ENCODE peak calls at places on chromosome 4, in nine cellular contexts. T, O, A, Y, J, I, N, V and Z are unnamed samples.

GRCh38 chr4:17511041-17511949 is 595 bp downstream of the QDPR start:
- DNase-seq in T (peak), O (peak), A (peak), Y (peak), J (peak), I (peak), N (peak), V (peak), Z (no peak)

GRCh38 chr4:166972071-166972470 is 262.2 kb downstream of the SPOCK3 start:
- DNase-seq in T (no peak), O (no peak), A (no peak), Y (no peak), J (no peak), I (no peak), N (no peak), V (no peak), Z (no peak)

GRCh38 chr4:89586864-89587263 is 250.1 kb downstream of the SNCA start:
- DNase-seq in T (no peak), O (no peak), A (no peak), Y (no peak), J (no peak), I (no peak), N (peak), V (peak), Z (no peak)

GRCh38 chr4:123848615-123849014 is 452.0 kb downstream of the SPRY1 start:
- DNase-seq in T (no peak), O (no peak), A (no peak), Y (no peak), J (no peak), I (no peak), N (no peak), V (no peak), Z (no peak)

GRCh38 chr4:66097271-66097670 is 427.0 kb upstream of the EPHA5 start:
- DNase-seq in T (no peak), O (no peak), A (no peak), Y (no peak), J (no peak), I (peak), N (no peak), V (no peak), Z (no peak)

GRCh38 chr4:89305028-89305427 is 2.6 kb downstream of the GPRIN3 start:
- DNase-seq in T (no peak), O (no peak), A (no peak), Y (no peak), J (no peak), I (no peak), N (no peak), V (no peak), Z (no peak)

GRCh38 chr4:38273369-38273768 is 313.2 kb downstream of the PTTG2 start:
- DNase-seq in T (no peak), O (no peak), A (no peak), Y (no peak), J (no peak), I (no peak), N (no peak), V (no peak), Z (no peak)

GRCh38 chr4:8682296-8682695 is 89.7 kb downstream of the CPZ start:
- DNase-seq in T (no peak), O (no peak), A (no peak), Y (no peak), J (no peak), I (no peak), N (no peak), V (no peak), Z (no peak)

GRCh38 chr4:117987464-117987863 is 46.8 kb upstream of the NDST3 start:
- DNase-seq in T (no peak), O (no peak), A (no peak), Y (no peak), J (no peak), I (no peak), N (no peak), V (no peak), Z (no peak)

GRCh38 chr4:118918388-118918787 is 29.7 kb downstream of the SYNPO2 start:
- DNase-seq in T (no peak), O (no peak), A (no peak), Y (no peak), J (no peak), I (no peak), N (peak), V (no peak), Z (no peak)

GRCh38 chr4:33850503-33850902 is 2393.8 kb downstream of the ARAP2 start:
- DNase-seq in T (no peak), O (no peak), A (no peak), Y (no peak), J (no peak), I (no peak), N (no peak), V (no peak), Z (no peak)

GRCh38 chr4:88613417-88613875 is 21.2 kb downstream of the HERC3 start:
- DNase-seq in T (no peak), O (peak), A (no peak), Y (no peak), J (no peak), I (no peak), N (no peak), V (no peak), Z (no peak)

GRCh38 chr4:136319789-136320470 is 1212.4 kb downstream of the PCDH18 start:
- DNase-seq in T (no peak), O (no peak), A (no peak), Y (no peak), J (no peak), I (peak), N (no peak), V (peak), Z (no peak)

GRCh38 chr4:150379454-150379853 is 202.5 kb upstream of the MAB21L2 start:
- DNase-seq in T (no peak), O (no peak), A (no peak), Y (no peak), J (no peak), I (no peak), N (peak), V (no peak), Z (no peak)

GRCh38 chr4:124948976-124949597 is 236.6 kb upstream of the ANKRD50 start:
- DNase-seq in T (no peak), O (no peak), A (no peak), Y (no peak), J (no peak), I (no peak), N (peak), V (no peak), Z (no peak)

DNA sequence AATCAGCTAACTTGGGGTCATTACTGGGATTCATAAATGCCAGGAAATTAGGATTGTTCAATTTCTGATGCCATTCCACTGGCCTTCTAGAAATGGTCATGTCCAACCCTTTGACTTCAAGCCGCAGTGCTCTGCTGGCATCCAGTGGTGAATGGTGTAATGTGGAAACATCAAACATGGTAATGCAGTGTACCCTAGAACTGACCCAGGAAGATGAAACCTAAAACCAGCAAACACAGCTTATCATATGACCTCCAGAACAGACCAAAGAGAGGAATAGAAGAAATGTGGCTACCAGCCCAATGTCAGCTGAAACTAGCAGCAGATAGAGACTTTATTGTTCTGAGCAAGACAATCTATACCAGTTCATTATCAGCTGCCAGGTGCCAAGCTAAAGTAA is 13.8 kb downstream of the CXCL13 start:
- DNase-seq in T (no peak), O (no peak), A (no peak), Y (no peak), J (no peak), I (no peak), N (no peak), V (no peak), Z (peak)
- H3K27ac ChIP-seq in T (no peak), O (no peak), A (no peak), Y (no peak), J (no peak), I (no peak), N (no peak), V (no peak), Z (no peak)

GRCh38 chr4:120816385-120816784 is 106.1 kb downstream of the PRDM5 start:
- DNase-seq in T (no peak), O (no peak), A (no peak), Y (no peak), J (no peak), I (no peak), N (peak), V (no peak), Z (no peak)
- H3K27ac ChIP-seq in T (no peak), O (no peak), A (no peak), Y (no peak), J (peak), I (no peak), N (no peak), V (no peak), Z (no peak)

GRCh38 chr4:11730545-11730944 is 301.9 kb upstream of the HS3ST1 start:
- DNase-seq in T (no peak), O (no peak), A (no peak), Y (no peak), J (no peak), I (no peak), N (no peak), V (no peak), Z (no peak)
- H3K27ac ChIP-seq in T (no peak), O (no peak), A (no peak), Y (no peak), J (no peak), I (no peak), N (no peak), V (no peak), Z (no peak)

GRCh38 chr4:15348695-15349094 is 79.1 kb upstream of the C1QTNF7 start:
- DNase-seq in T (no peak), O (no peak), A (no peak), Y (no peak), J (no peak), I (no peak), N (no peak), V (no peak), Z (no peak)

GRCh38 chr4:15352508-15352907 is 75.3 kb upstream of the C1QTNF7 start:
- DNase-seq in T (no peak), O (no peak), A (no peak), Y (no peak), J (no peak), I (no peak), N (peak), V (no peak), Z (peak)

GRCh38 chr4:15348236-15348635 is 79.6 kb upstream of the C1QTNF7 start:
- DNase-seq in T (no peak), O (no peak), A (no peak), Y (no peak), J (no peak), I (no peak), N (no peak), V (no peak), Z (no peak)

GRCh38 chr4:15349965-15350364 is 77.9 kb upstream of the C1QTNF7 start:
- DNase-seq in T (no peak), O (no peak), A (no peak), Y (no peak), J (no peak), I (no peak), N (no peak), V (no peak), Z (no peak)

GRCh38 chr4:15349426-15349825 is 78.4 kb upstream of the C1QTNF7 start:
- DNase-seq in T (no peak), O (no peak), A (no peak), Y (no peak), J (no peak), I (no peak), N (no peak), V (no peak), Z (no peak)
- H3K27ac ChIP-seq in T (no peak), O (no peak), A (no peak), Y (no peak), J (no peak), I (no peak), N (no peak), V (no peak), Z (no peak)

DNA sequence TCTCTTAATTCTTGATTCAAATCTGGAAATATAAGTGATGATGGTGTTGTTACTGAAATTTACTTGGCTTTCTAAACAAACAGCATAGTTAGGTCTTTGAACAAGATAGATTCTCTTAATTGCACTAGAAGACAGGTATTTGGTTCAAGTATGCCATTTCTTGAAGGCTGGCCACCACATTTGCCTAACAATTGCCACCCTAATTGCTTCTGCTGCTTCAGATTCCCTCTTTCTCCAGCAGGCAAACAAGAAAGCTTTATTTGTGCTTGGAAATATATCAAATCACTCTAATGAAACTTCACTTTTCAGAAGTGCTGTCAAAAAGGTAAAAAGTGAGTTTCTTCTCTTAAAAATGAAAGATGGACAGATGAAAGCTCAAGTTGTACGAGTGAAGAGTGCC is 418.6 kb downstream of the INPP4B start:
- DNase-seq in T (no peak), O (no peak), A (peak), Y (no peak), J (no peak), I (no peak), N (no peak), V (no peak), Z (no peak)
- H3K27ac ChIP-seq in T (no peak), O (no peak), A (no peak), Y (no peak), J (no peak), I (no peak), N (no peak), V (no peak), Z (no peak)

GRCh38 chr4:1300466-1301455 is 11.1 kb downstream of the MAEA start:
- DNase-seq in T (peak), O (no peak), A (no peak), Y (no peak), J (peak), I (no peak), N (peak), V (no peak), Z (no peak)
- H3K27ac ChIP-seq in T (peak), O (no peak), A (no peak), Y (no peak), J (peak), I (no peak), N (no peak), V (no peak), Z (peak)

DNA sequence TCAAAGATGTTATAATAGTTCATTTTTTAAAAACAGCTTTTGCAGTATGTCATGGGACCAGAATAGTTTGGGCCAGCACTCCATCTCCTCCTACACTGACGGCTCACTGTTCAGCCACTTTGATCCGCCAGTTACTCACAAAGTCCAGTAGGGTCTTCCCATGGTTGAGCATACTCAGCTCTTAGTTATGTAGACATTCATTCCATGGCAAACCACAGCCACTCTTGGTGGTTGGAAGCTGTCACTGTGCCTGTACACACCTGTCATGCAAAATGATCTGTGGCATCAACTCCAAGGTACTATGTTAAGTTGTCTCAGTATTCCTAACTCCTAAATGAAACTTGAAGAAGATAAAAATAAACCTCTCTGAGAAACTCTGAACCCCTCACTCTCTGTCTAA is 127.2 kb downstream of the NR3C2 start:
- DNase-seq in T (no peak), O (no peak), A (no peak), Y (no peak), J (no peak), I (no peak), N (no peak), V (no peak), Z (no peak)
- H3K27ac ChIP-seq in T (no peak), O (no peak), A (no peak), Y (no peak), J (no peak), I (no peak), N (no peak), V (no peak), Z (no peak)

DNA sequence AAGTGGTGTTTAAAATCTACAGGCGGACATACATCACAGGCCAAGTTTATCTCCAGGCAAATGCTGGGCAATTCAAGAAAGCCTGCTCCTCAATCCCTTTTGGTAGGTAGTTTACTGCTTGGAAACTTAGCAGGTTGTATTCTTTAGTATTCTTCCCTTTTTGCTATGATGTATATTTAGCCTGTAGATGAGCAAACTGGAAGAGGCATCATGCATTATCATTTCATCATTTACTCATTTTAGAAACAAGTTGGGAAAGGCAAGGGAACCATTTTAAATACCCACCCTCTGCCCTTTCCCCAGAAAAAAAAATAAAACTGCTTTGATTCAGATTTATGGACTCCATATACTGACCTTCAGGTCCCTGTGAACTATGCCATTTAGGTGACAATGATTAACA is 213.2 kb downstream of the CAMK2D start:
- DNase-seq in T (no peak), O (no peak), A (no peak), Y (no peak), J (no peak), I (no peak), N (no peak), V (no peak), Z (no peak)
- H3K27ac ChIP-seq in T (peak), O (no peak), A (no peak), Y (no peak), J (no peak), I (peak), N (no peak), V (no peak), Z (no peak)

DNA sequence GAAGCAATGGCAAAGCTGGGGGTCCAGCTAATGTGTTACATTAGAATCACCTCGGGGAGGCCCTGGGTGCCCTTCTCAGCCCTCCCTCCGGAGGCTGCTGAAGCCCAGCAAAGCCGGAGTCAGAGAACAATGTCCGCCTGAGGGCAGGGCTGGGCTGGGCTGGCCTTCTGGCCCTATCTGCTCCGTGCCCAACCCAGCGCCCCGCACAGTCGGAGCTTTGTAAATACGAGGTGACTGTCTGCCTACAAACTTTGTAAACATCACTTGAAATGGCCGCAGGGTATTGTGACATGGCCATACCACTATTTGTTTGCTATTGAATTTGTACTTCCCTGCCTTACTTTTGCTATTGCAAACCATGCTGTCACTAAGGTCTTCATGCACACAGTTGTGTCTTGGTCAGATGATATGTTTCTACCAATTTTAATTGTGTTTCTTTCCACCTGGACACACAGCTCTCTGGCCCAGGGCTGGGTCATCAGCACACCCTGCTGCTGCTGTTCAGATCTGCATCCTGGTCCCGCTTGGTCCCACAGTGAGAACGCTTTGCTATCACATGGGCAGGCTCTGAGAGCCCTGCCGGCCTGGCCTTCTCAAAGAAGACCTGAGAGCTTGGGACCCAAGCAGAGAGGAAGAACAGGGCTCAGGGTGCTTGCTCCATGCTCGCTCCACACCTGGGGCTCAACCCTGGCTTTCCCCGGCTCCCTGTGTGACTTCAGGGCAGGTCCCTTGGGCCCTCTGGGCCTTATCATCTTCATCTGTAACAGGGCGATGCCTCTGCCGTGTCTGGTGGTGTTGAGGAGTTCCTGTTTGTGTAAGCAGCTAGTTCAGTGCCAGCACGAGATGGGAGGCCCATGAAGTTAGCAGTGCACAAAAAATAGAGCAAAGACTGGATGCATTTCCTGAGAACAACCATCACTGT is 2.2 kb downstream of the S100P start:
- DNase-seq in T (no peak), O (peak), A (no peak), Y (no peak), J (peak), I (peak), N (no peak), V (no peak), Z (no peak)
- H3K27ac ChIP-seq in T (peak), O (peak), A (no peak), Y (no peak), J (peak), I (peak), N (no peak), V (no peak), Z (no peak)

DNA sequence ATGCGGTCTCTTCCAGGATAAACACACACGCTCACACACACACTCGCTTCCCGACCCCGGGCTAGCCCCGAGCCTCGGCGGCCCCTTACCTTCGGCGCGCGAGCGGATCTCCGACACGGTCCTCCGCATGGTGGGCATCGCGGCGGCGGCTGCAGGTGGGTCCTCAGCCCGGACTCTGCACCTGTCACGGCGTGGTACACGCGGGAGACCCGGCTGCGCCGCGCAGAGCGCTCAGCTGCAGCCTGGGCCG is 244 bp downstream of the ATP8A1 start:
- DNase-seq in T (no peak), O (no peak), A (no peak), Y (no peak), J (no peak), I (no peak), N (no peak), V (no peak), Z (no peak)
- H3K27ac ChIP-seq in T (peak), O (peak), A (no peak), Y (peak), J (peak), I (peak), N (no peak), V (no peak), Z (peak)